ENCODE peak calls at places on chromosomes 2 and 18, in eight cellular contexts. One of them, this sample, is unnamed.

GRCh38 chr2:24818721-24819167 is 25.5 kb downstream of the CENPO start:
- DNase-seq in mammary epithelial cell: no peak
- DNase-seq in astrocyte of the spinal cord: peak
- DNase-seq in mucosa of descending colon: no peak
- DNase-seq in GM20000: no peak
- DNase-seq in AG04449: no peak
- DNase-seq in AG09309: no peak
- DNase-seq in bronchial epithelial cell: no peak
- DNase-seq in this sample: no peak

GRCh38 chr2:27723372-27724144 is 48.0 kb upstream of the MRPL33 start:
- DNase-seq in mammary epithelial cell: peak
- DNase-seq in astrocyte of the spinal cord: peak
- DNase-seq in mucosa of descending colon: peak
- DNase-seq in GM20000: peak
- DNase-seq in AG04449: no peak
- DNase-seq in AG09309: no peak
- DNase-seq in bronchial epithelial cell: peak
- DNase-seq in this sample: no peak

GRCh38 chr18:45330170-45330594 is 285.1 kb upstream of the SLC14A2 start:
- DNase-seq in mammary epithelial cell: no peak
- DNase-seq in astrocyte of the spinal cord: no peak
- DNase-seq in mucosa of descending colon: no peak
- DNase-seq in GM20000: no peak
- DNase-seq in AG04449: no peak
- DNase-seq in AG09309: peak
- DNase-seq in bronchial epithelial cell: no peak
- DNase-seq in this sample: no peak

GRCh38 chr2:100179806-100180205 is 37.4 kb upstream of the AFF3 start:
- DNase-seq in mammary epithelial cell: no peak
- DNase-seq in astrocyte of the spinal cord: no peak
- DNase-seq in mucosa of descending colon: no peak
- DNase-seq in GM20000: no peak
- DNase-seq in AG04449: no peak
- DNase-seq in AG09309: no peak
- DNase-seq in bronchial epithelial cell: no peak
- DNase-seq in this sample: no peak

GRCh38 chr2:56185582-56186046 is 1.8 kb downstream of the CCDC85A start:
- DNase-seq in mammary epithelial cell: peak
- DNase-seq in astrocyte of the spinal cord: peak
- DNase-seq in mucosa of descending colon: peak
- DNase-seq in GM20000: no peak
- DNase-seq in AG04449: no peak
- DNase-seq in AG09309: no peak
- DNase-seq in bronchial epithelial cell: no peak
- DNase-seq in this sample: no peak

GRCh38 chr2:1742680-1743395 is 1.5 kb downstream of the PXDN start:
- DNase-seq in mammary epithelial cell: peak
- DNase-seq in astrocyte of the spinal cord: peak
- DNase-seq in mucosa of descending colon: peak
- DNase-seq in GM20000: no peak
- DNase-seq in AG04449: no peak
- DNase-seq in AG09309: no peak
- DNase-seq in bronchial epithelial cell: peak
- DNase-seq in this sample: peak

GRCh38 chr2:160279813-160280465 is 79.9 kb upstream of the ITGB6 start:
- DNase-seq in mammary epithelial cell: peak
- DNase-seq in astrocyte of the spinal cord: no peak
- DNase-seq in mucosa of descending colon: no peak
- DNase-seq in GM20000: no peak
- DNase-seq in AG04449: no peak
- DNase-seq in AG09309: no peak
- DNase-seq in bronchial epithelial cell: peak
- DNase-seq in this sample: no peak

GRCh38 chr2:51994123-51994788 is 962.3 kb upstream of the NRXN1 start:
- DNase-seq in mammary epithelial cell: no peak
- DNase-seq in astrocyte of the spinal cord: no peak
- DNase-seq in mucosa of descending colon: no peak
- DNase-seq in GM20000: no peak
- DNase-seq in AG04449: no peak
- DNase-seq in AG09309: no peak
- DNase-seq in bronchial epithelial cell: no peak
- DNase-seq in this sample: no peak

GRCh38 chr2:191899442-191899841 is 52.6 kb upstream of the CAVIN2 start:
- DNase-seq in mammary epithelial cell: peak
- DNase-seq in astrocyte of the spinal cord: peak
- DNase-seq in mucosa of descending colon: no peak
- DNase-seq in GM20000: no peak
- DNase-seq in AG04449: peak
- DNase-seq in AG09309: peak
- DNase-seq in bronchial epithelial cell: peak
- DNase-seq in this sample: no peak

GRCh38 chr2:157840568-157841156 is 35.5 kb downstream of the ACVR1 start:
- DNase-seq in mammary epithelial cell: no peak
- DNase-seq in astrocyte of the spinal cord: peak
- DNase-seq in mucosa of descending colon: peak
- DNase-seq in GM20000: no peak
- DNase-seq in AG04449: no peak
- DNase-seq in AG09309: no peak
- DNase-seq in bronchial epithelial cell: no peak
- DNase-seq in this sample: no peak

GRCh38 chr2:215793747-215794595 is 219.4 kb downstream of the MREG start:
- DNase-seq in mammary epithelial cell: peak
- DNase-seq in astrocyte of the spinal cord: peak
- DNase-seq in mucosa of descending colon: peak
- DNase-seq in GM20000: no peak
- DNase-seq in AG04449: peak
- DNase-seq in AG09309: peak
- DNase-seq in bronchial epithelial cell: peak
- DNase-seq in this sample: no peak

GRCh38 chr18:69387181-69387580 is 13.5 kb upstream of the DOK6 start:
- DNase-seq in mammary epithelial cell: no peak
- DNase-seq in astrocyte of the spinal cord: no peak
- DNase-seq in mucosa of descending colon: no peak
- DNase-seq in GM20000: no peak
- DNase-seq in AG04449: no peak
- DNase-seq in AG09309: no peak
- DNase-seq in bronchial epithelial cell: no peak
- DNase-seq in this sample: no peak

GRCh38 chr18:13227910-13228309 is 9.3 kb downstream of the LDLRAD4 start:
- DNase-seq in mammary epithelial cell: no peak
- DNase-seq in astrocyte of the spinal cord: no peak
- DNase-seq in mucosa of descending colon: no peak
- DNase-seq in GM20000: no peak
- DNase-seq in AG04449: no peak
- DNase-seq in AG09309: no peak
- DNase-seq in bronchial epithelial cell: no peak
- DNase-seq in this sample: no peak

GRCh38 chr2:218780851-218781690 is 876 bp upstream of the CYP27A1 start:
- DNase-seq in mammary epithelial cell: no peak
- DNase-seq in astrocyte of the spinal cord: no peak
- DNase-seq in mucosa of descending colon: no peak
- DNase-seq in GM20000: no peak
- DNase-seq in AG04449: no peak
- DNase-seq in AG09309: no peak
- DNase-seq in bronchial epithelial cell: no peak
- DNase-seq in this sample: no peak

GRCh38 chr18:11991021-11991770 is 9.9 kb downstream of the IMPA2 start:
- DNase-seq in mammary epithelial cell: no peak
- DNase-seq in astrocyte of the spinal cord: no peak
- DNase-seq in mucosa of descending colon: peak
- DNase-seq in GM20000: no peak
- DNase-seq in AG04449: no peak
- DNase-seq in AG09309: no peak
- DNase-seq in bronchial epithelial cell: no peak
- DNase-seq in this sample: no peak

GRCh38 chr2:36287363-36288275 is 68.0 kb upstream of the CRIM1 start:
- DNase-seq in mammary epithelial cell: peak
- DNase-seq in astrocyte of the spinal cord: peak
- DNase-seq in mucosa of descending colon: no peak
- DNase-seq in GM20000: no peak
- DNase-seq in AG04449: peak
- DNase-seq in AG09309: no peak
- DNase-seq in bronchial epithelial cell: peak
- DNase-seq in this sample: no peak

GRCh38 chr18:59690216-59691045 is 6.8 kb downstream of the CCBE1 start:
- DNase-seq in mammary epithelial cell: no peak
- DNase-seq in astrocyte of the spinal cord: no peak
- DNase-seq in mucosa of descending colon: no peak
- DNase-seq in GM20000: no peak
- DNase-seq in AG04449: no peak
- DNase-seq in AG09309: no peak
- DNase-seq in bronchial epithelial cell: no peak
- DNase-seq in this sample: no peak

GRCh38 chr2:12081481-12082210 is 335.2 kb downstream of the LPIN1 start:
- DNase-seq in mammary epithelial cell: no peak
- DNase-seq in astrocyte of the spinal cord: no peak
- DNase-seq in mucosa of descending colon: no peak
- DNase-seq in GM20000: no peak
- DNase-seq in AG04449: no peak
- DNase-seq in AG09309: no peak
- DNase-seq in bronchial epithelial cell: no peak
- DNase-seq in this sample: no peak

GRCh38 chr2:112048887-112049286 is 6.2 kb upstream of the TMEM87B start:
- DNase-seq in mammary epithelial cell: peak
- DNase-seq in astrocyte of the spinal cord: peak
- DNase-seq in mucosa of descending colon: peak
- DNase-seq in GM20000: peak
- DNase-seq in AG04449: no peak
- DNase-seq in AG09309: no peak
- DNase-seq in bronchial epithelial cell: peak
- DNase-seq in this sample: peak

GRCh38 chr2:168687314-168687713 is 115.1 kb upstream of the NOSTRIN start:
- DNase-seq in mammary epithelial cell: no peak
- DNase-seq in astrocyte of the spinal cord: peak
- DNase-seq in mucosa of descending colon: peak
- DNase-seq in GM20000: no peak
- DNase-seq in AG04449: no peak
- DNase-seq in AG09309: no peak
- DNase-seq in bronchial epithelial cell: peak
- DNase-seq in this sample: no peak
- TF ChIP-seq CTCF in mammary epithelial cell: peak
- TF ChIP-seq CTCF in astrocyte of the spinal cord: no peak
- TF ChIP-seq CTCF in mucosa of descending colon: no peak
- TF ChIP-seq CTCF in GM20000: no peak
- TF ChIP-seq CTCF in AG04449: no peak
- TF ChIP-seq CTCF in AG09309: peak
- TF ChIP-seq CTCF in bronchial epithelial cell: no peak
- TF ChIP-seq CTCF in this sample: peak

GRCh38 chr2:143974262-143974661 is 545.7 kb downstream of the ZEB2 start:
- DNase-seq in mammary epithelial cell: no peak
- DNase-seq in astrocyte of the spinal cord: no peak
- DNase-seq in mucosa of descending colon: no peak
- DNase-seq in GM20000: no peak
- DNase-seq in AG04449: no peak
- DNase-seq in AG09309: no peak
- DNase-seq in bronchial epithelial cell: peak
- DNase-seq in this sample: no peak

GRCh38 chr2:143977356-143977755 is 542.6 kb downstream of the ZEB2 start:
- DNase-seq in mammary epithelial cell: no peak
- DNase-seq in astrocyte of the spinal cord: no peak
- DNase-seq in mucosa of descending colon: no peak
- DNase-seq in GM20000: no peak
- DNase-seq in AG04449: no peak
- DNase-seq in AG09309: no peak
- DNase-seq in bronchial epithelial cell: no peak
- DNase-seq in this sample: no peak

GRCh38 chr2:143975216-143975615 is 544.7 kb downstream of the ZEB2 start:
- DNase-seq in mammary epithelial cell: no peak
- DNase-seq in astrocyte of the spinal cord: no peak
- DNase-seq in mucosa of descending colon: no peak
- DNase-seq in GM20000: no peak
- DNase-seq in AG04449: no peak
- DNase-seq in AG09309: no peak
- DNase-seq in bronchial epithelial cell: no peak
- DNase-seq in this sample: no peak
- TF ChIP-seq CTCF in mammary epithelial cell: no peak
- TF ChIP-seq CTCF in astrocyte of the spinal cord: no peak
- TF ChIP-seq CTCF in mucosa of descending colon: no peak
- TF ChIP-seq CTCF in GM20000: no peak
- TF ChIP-seq CTCF in AG04449: no peak
- TF ChIP-seq CTCF in AG09309: no peak
- TF ChIP-seq CTCF in bronchial epithelial cell: no peak
- TF ChIP-seq CTCF in this sample: no peak

GRCh38 chr18:3972291-3972985 is 482.7 kb downstream of the DLGAP1 start:
- DNase-seq in mammary epithelial cell: peak
- DNase-seq in astrocyte of the spinal cord: no peak
- DNase-seq in mucosa of descending colon: no peak
- DNase-seq in GM20000: no peak
- DNase-seq in AG04449: no peak
- DNase-seq in AG09309: no peak
- DNase-seq in bronchial epithelial cell: peak
- DNase-seq in this sample: no peak

GRCh38 chr18:3973191-3973590 is 481.9 kb downstream of the DLGAP1 start:
- DNase-seq in mammary epithelial cell: no peak
- DNase-seq in astrocyte of the spinal cord: no peak
- DNase-seq in mucosa of descending colon: no peak
- DNase-seq in GM20000: no peak
- DNase-seq in AG04449: no peak
- DNase-seq in AG09309: no peak
- DNase-seq in bronchial epithelial cell: no peak
- DNase-seq in this sample: no peak

GRCh38 chr18:3966246-3966984 is 488.7 kb downstream of the DLGAP1 start:
- DNase-seq in mammary epithelial cell: no peak
- DNase-seq in astrocyte of the spinal cord: no peak
- DNase-seq in mucosa of descending colon: no peak
- DNase-seq in GM20000: no peak
- DNase-seq in AG04449: no peak
- DNase-seq in AG09309: no peak
- DNase-seq in bronchial epithelial cell: peak
- DNase-seq in this sample: no peak

GRCh38 chr18:3966985-3967856 is 487.9 kb downstream of the DLGAP1 start:
- DNase-seq in mammary epithelial cell: peak
- DNase-seq in astrocyte of the spinal cord: peak
- DNase-seq in mucosa of descending colon: no peak
- DNase-seq in GM20000: no peak
- DNase-seq in AG04449: peak
- DNase-seq in AG09309: peak
- DNase-seq in bronchial epithelial cell: peak
- DNase-seq in this sample: no peak

DNA sequence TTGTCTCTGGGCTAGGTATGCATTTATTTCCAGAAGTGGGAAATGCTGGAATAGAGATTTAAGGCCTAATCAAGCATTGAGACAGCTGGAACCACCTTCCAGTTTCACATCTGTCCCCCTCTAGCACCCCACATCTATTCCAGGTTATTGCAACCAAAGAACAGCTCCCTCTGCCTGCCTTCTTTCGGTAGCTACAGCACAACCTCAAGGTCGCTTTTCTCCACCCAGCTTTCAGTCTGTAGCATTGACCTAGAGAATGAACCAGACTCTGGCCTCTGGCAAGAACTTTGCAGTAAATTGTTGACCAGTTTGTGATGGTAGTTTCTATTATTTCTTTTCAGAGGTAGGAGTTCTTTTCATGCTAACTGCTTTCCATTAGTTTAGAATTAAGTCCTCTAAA is 484.2 kb downstream of the DLGAP1 start:
- DNase-seq in mammary epithelial cell: no peak
- DNase-seq in astrocyte of the spinal cord: no peak
- DNase-seq in mucosa of descending colon: no peak
- DNase-seq in GM20000: no peak
- DNase-seq in AG04449: no peak
- DNase-seq in AG09309: no peak
- DNase-seq in bronchial epithelial cell: no peak
- DNase-seq in this sample: no peak
- TF ChIP-seq CTCF in mammary epithelial cell: peak
- TF ChIP-seq CTCF in astrocyte of the spinal cord: no peak
- TF ChIP-seq CTCF in mucosa of descending colon: no peak
- TF ChIP-seq CTCF in GM20000: no peak
- TF ChIP-seq CTCF in AG04449: no peak
- TF ChIP-seq CTCF in AG09309: peak
- TF ChIP-seq CTCF in bronchial epithelial cell: peak
- TF ChIP-seq CTCF in this sample: no peak

GRCh38 chr2:164917296-164917903 is 37.9 kb downstream of the SLC38A11 start:
- DNase-seq in mammary epithelial cell: peak
- DNase-seq in astrocyte of the spinal cord: peak
- DNase-seq in mucosa of descending colon: peak
- DNase-seq in GM20000: no peak
- DNase-seq in AG04449: no peak
- DNase-seq in AG09309: no peak
- DNase-seq in bronchial epithelial cell: peak
- DNase-seq in this sample: no peak
- TF ChIP-seq CTCF in mammary epithelial cell: peak
- TF ChIP-seq CTCF in astrocyte of the spinal cord: peak
- TF ChIP-seq CTCF in mucosa of descending colon: no peak
- TF ChIP-seq CTCF in GM20000: no peak
- TF ChIP-seq CTCF in AG04449: peak
- TF ChIP-seq CTCF in AG09309: peak
- TF ChIP-seq CTCF in bronchial epithelial cell: peak
- TF ChIP-seq CTCF in this sample: no peak